ENCODE peak calls at places on chromosomes 16 and 17, in nine cellular contexts. B, H, P, O, E, Q, R, U and C are unnamed samples.

GRCh38 chr17:1331708-1332107 is 52.2 kb downstream of the TRARG1 start:
- DNase-seq in H (peak; percentile 57), B (no peak), U (no peak), O (no peak), R (no peak), P (no peak), Q (no peak), E (no peak), C (no peak)

GRCh38 chr16:67661101-67661661 is 421 bp downstream of the PARD6A start:
- DNase-seq in P (peak; percentile 40), B (no peak), O (no peak), U (peak; percentile 46), Q (no peak), H (no peak), E (peak; percentile 48), R (no peak), C (no peak)

GRCh38 chr17:36512641-36513040 is 22.0 kb downstream of the MYO19 start:
- DNase-seq in P (no peak), E (no peak), O (no peak), R (no peak), B (no peak), U (no peak), H (no peak), Q (no peak), C (no peak)

GRCh38 chr16:71956500-71956899 is 43.7 kb downstream of the PKD1L3 start:
- DNase-seq in R (no peak), E (no peak), U (no peak), O (no peak), B (no peak), P (no peak), Q (no peak), H (no peak), C (no peak)

GRCh38 chr16:10949424-10949970 is 5.1 kb downstream of the CLEC16A start:
- DNase-seq in H (no peak), Q (no peak), P (no peak), B (peak; percentile 93), U (no peak), O (no peak), E (no peak), R (no peak), C (no peak)

GRCh38 chr16:53159781-53160436 is 105.1 kb downstream of the CHD9 start:
- DNase-seq in E (peak; percentile 32), P (no peak), H (no peak), O (peak; percentile 18), Q (no peak), U (peak; percentile 46), R (no peak), B (peak; percentile 75), C (no peak)

GRCh38 chr17:74579910-74580309 is 12.2 kb downstream of the CD300LD start:
- DNase-seq in Q (no peak), H (no peak), R (no peak), B (no peak), U (no peak), O (no peak), E (no peak), P (no peak), C (no peak)

GRCh38 chr16:65122974-65123845 is 1.3 kb upstream of the CDH11 start:
- DNase-seq in U (no peak), B (no peak), R (no peak), H (peak; percentile 64), Q (no peak), E (no peak), O (no peak), P (no peak), C (peak; percentile 73)

GRCh38 chr16:19419691-19420060 is 2.0 kb downstream of the TMC5 start:
- DNase-seq in Q (no peak), H (no peak), O (no peak), R (no peak), P (no peak), B (no peak), E (peak; percentile 85), U (peak; percentile 91), C (no peak)

GRCh38 chr16:67528870-67529638 is 425 bp downstream of the RIPOR1 start:
- DNase-seq in E (peak; percentile 46), P (peak; percentile 48), O (no peak), R (no peak), H (peak; percentile 58), U (peak; percentile 57), Q (no peak), B (peak; percentile 17), C (no peak)

GRCh38 chr16:35690413-35690812 is 2231.0 kb downstream of the TP53TG3F start:
- DNase-seq in U (no peak), E (no peak), R (no peak), P (no peak), B (no peak), Q (no peak), H (no peak), O (no peak), C (no peak)

GRCh38 chr16:88505405-88506082 is 52.5 kb downstream of the ZFPM1 start:
- DNase-seq in H (no peak), P (peak; percentile 92), Q (no peak), B (peak; percentile 79), E (peak; percentile 19), O (no peak), U (peak; percentile 69), R (no peak), C (peak; percentile 70)

GRCh38 chr17:48100591-48101011 is 677 bp downstream of the CBX1 start:
- DNase-seq in O (peak; percentile 13), E (peak; percentile 66), Q (no peak), U (peak; percentile 71), B (no peak), R (no peak), P (peak; percentile 55), H (peak; percentile 37), C (no peak)

DNA sequence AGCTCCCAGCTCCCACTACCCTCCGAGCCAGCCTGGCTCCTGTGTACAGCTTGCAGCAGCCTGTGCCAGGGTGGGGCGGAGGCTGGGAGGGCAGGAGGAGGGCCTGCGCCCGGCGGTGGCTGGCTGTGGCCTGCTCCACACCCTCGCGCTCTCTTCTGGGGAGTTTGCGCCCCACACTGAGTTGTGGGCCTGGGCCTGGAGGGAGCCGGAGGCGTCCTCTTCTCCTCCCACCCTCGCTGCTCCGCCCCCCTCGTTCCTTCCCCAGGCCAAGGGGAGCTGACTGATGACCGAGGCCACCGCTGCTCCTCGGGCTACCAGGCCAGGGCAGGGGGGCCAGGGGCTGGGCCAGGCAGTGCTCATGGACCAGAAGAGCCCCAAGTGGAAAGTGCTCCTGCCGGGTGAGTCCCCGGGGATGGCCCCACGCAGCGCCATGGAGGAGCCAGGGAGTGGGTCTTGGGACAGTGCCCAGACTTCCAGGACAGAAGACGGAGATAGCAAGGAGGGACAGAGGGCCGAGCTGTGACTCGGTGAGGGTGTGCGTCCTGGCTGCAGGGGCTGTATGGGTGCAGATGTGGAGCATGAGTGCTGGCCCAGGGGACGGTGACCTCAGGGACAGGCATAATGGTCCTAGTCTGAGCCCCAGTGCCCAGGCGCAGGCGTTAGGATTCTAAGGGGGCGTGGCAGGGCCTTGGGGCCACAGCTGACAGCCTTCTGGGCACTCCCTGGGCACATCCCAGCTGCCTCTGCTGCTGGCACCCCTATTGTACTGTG is 242.1 kb upstream of the GSE1 start:
- DNase-seq in U (no peak), H (no peak), B (no peak), O (no peak), R (no peak), E (peak; percentile 54), P (no peak), Q (no peak), C (peak; percentile 48)
- H3K27ac ChIP-seq in U (peak overlapping the region; percentile 37), H (no peak overlapping the region), B (no peak overlapping the region), O (no peak overlapping the region), R (peak overlapping the region; percentile 33), E (no peak overlapping the region), P (no peak overlapping the region), Q (peak overlapping the region; percentile 85), C (no peak overlapping the region)

DNA sequence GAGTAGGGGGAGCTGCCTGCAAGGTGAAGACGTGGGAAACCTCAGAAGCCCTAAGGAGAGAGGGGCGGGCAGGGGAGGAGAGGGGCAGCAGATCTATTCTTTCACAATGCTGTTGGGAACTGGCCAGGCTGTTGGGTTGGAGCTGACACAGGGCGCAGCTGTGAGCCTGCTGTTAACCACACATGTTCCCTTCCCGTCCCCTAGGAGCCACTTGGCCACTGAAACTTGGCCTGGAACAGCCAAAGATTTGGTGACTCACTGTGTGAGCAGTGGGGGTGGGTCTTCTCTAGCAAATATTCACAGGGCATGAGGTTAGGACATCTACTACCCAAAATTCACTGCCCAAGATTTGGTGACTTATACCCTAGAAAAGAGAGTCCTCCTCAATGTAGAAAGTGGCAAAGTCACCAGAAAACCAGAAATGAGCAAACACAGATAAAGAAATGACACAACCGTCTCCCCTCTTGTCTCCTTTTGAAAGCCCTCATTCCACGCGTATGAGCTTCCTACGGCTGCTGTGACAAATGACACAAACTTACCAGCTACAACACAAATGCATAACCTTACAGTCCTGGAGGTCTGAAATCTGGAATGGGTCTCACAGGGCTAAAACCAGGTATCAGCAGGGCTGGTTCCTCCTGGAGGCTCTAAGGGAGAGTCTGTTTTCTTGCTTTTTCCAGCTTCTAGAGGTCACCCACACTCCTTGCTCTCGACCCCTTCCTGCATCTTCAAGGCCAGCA is 6.3 kb downstream of the TBC1D16 start:
- DNase-seq in U (no peak), B (no peak), O (no peak), E (peak; percentile 26), R (peak; percentile 80), H (peak; percentile 87), P (peak; percentile 94), Q (no peak), C (peak; percentile 91)
- H3K4me3 ChIP-seq in U (no peak overlapping the region), B (no peak overlapping the region), O (peak overlapping the region; percentile 13), E (no peak overlapping the region), R (no peak overlapping the region), H (no peak overlapping the region), P (no peak overlapping the region), Q (no peak overlapping the region), C (no peak overlapping the region)

GRCh38 chr17:72479113-72479512 is 358.3 kb downstream of the SOX9 start:
- DNase-seq in E (no peak), U (no peak), H (no peak), B (no peak), P (peak; percentile 53), R (no peak), Q (no peak), O (no peak), C (no peak)
- TF ChIP-seq CTCF in E (peak; percentile 5), U (peak; percentile 26), H (no peak), B (peak; percentile 56), P (peak; percentile 46), R (no peak), Q (peak; percentile 21), O (no peak), C (no peak)

GRCh38 chr17:17172990-17173389 is 33.1 kb downstream of the PLD6 start:
- DNase-seq in O (no peak), R (no peak), P (no peak), E (no peak), B (no peak), Q (no peak), H (no peak), U (no peak), C (no peak)

GRCh38 chr17:17169396-17169795 is 36.7 kb downstream of the PLD6 start:
- DNase-seq in B (no peak), E (no peak), R (no peak), O (no peak), U (no peak), H (no peak), P (no peak), Q (no peak), C (no peak)

GRCh38 chr17:17170346-17170976 is 35.7 kb downstream of the PLD6 start:
- DNase-seq in U (no peak), P (no peak), Q (no peak), E (peak; percentile 82), O (no peak), H (no peak), B (no peak), R (no peak), C (no peak)

GRCh38 chr17:17171991-17172939 is 33.9 kb downstream of the PLD6 start:
- DNase-seq in P (no peak), R (no peak), B (no peak), E (no peak), Q (no peak), O (no peak), U (no peak), H (peak; percentile 66), C (peak; percentile 75)

GRCh38 chr17:17171186-17171585 is 34.9 kb downstream of the PLD6 start:
- DNase-seq in O (no peak), H (no peak), R (no peak), Q (no peak), P (no peak), B (no peak), E (no peak), U (no peak), C (no peak)
- H3K27ac ChIP-seq in O (no peak overlapping the region), H (peak overlapping the region; percentile 75), R (peak overlapping the region; percentile 65), Q (no peak overlapping the region), P (no peak overlapping the region), B (no peak overlapping the region), E (no peak overlapping the region), U (peak overlapping the region; percentile 0), C (no peak overlapping the region)